ENCODE peak calls at places on chromosomes 4 and X, in seven cellular contexts. One of them, this sample, is unnamed.

GRCh38 chrX:110600745-110601310 is 194.8 kb downstream of the CHRDL1 start:
- DNase-seq in tibial nerve: no peak
- DNase-seq in GM12891: no peak
- DNase-seq in GM12892: no peak
- DNase-seq in body of pancreas: no peak
- DNase-seq in ovary: no peak
- DNase-seq in breast epithelium: no peak
- DNase-seq in this sample: no peak

GRCh38 chrX:41984628-41985027 is 61.3 kb upstream of the CASK start:
- DNase-seq in tibial nerve: no peak
- DNase-seq in ovary: no peak
- DNase-seq in body of pancreas: no peak
- DNase-seq in GM12892: no peak
- DNase-seq in GM12891: no peak
- DNase-seq in breast epithelium: no peak
- DNase-seq in this sample: no peak

GRCh38 chr4:25654031-25654970 is 1.4 kb upstream of the SLC34A2 start:
- DNase-seq in breast epithelium: peak; percentile 54
- DNase-seq in ovary: no peak
- DNase-seq in body of pancreas: peak; percentile 65
- DNase-seq in GM12891: no peak
- DNase-seq in tibial nerve: no peak
- DNase-seq in GM12892: no peak
- DNase-seq in this sample: no peak

GRCh38 chrX:41300758-41301437 is 33.1 kb upstream of the DDX3X start:
- DNase-seq in GM12892: no peak
- DNase-seq in GM12891: no peak
- DNase-seq in tibial nerve: peak; percentile 21
- DNase-seq in ovary: no peak
- DNase-seq in body of pancreas: no peak
- DNase-seq in breast epithelium: no peak
- DNase-seq in this sample: peak; percentile 7

GRCh38 chr4:75820197-75820596 is 82.1 kb downstream of the PPEF2 start:
- DNase-seq in GM12891: no peak
- DNase-seq in tibial nerve: no peak
- DNase-seq in breast epithelium: no peak
- DNase-seq in GM12892: no peak
- DNase-seq in ovary: no peak
- DNase-seq in body of pancreas: no peak
- DNase-seq in this sample: no peak

GRCh38 chrX:1506916-1507315 is 30.1 kb downstream of the P2RY8 start:
- DNase-seq in GM12891: no peak
- DNase-seq in ovary: no peak
- DNase-seq in breast epithelium: no peak
- DNase-seq in tibial nerve: no peak
- DNase-seq in body of pancreas: no peak
- DNase-seq in GM12892: no peak
- DNase-seq in this sample: no peak

GRCh38 chrX:81564851-81565250 is 362.9 kb downstream of the SH3BGRL start:
- DNase-seq in ovary: no peak
- DNase-seq in GM12892: no peak
- DNase-seq in breast epithelium: no peak
- DNase-seq in tibial nerve: no peak
- DNase-seq in GM12891: no peak
- DNase-seq in body of pancreas: no peak
- DNase-seq in this sample: no peak

GRCh38 chr4:167524091-167524490 is 289.8 kb upstream of the SPOCK3 start:
- DNase-seq in GM12892: no peak
- DNase-seq in breast epithelium: no peak
- DNase-seq in GM12891: no peak
- DNase-seq in tibial nerve: no peak
- DNase-seq in body of pancreas: no peak
- DNase-seq in ovary: no peak
- DNase-seq in this sample: no peak

GRCh38 chrX:20355187-20355586 is 88.5 kb upstream of the RPS6KA3 start:
- DNase-seq in tibial nerve: no peak
- DNase-seq in GM12892: no peak
- DNase-seq in breast epithelium: no peak
- DNase-seq in ovary: no peak
- DNase-seq in GM12891: no peak
- DNase-seq in body of pancreas: no peak
- DNase-seq in this sample: no peak

DNA sequence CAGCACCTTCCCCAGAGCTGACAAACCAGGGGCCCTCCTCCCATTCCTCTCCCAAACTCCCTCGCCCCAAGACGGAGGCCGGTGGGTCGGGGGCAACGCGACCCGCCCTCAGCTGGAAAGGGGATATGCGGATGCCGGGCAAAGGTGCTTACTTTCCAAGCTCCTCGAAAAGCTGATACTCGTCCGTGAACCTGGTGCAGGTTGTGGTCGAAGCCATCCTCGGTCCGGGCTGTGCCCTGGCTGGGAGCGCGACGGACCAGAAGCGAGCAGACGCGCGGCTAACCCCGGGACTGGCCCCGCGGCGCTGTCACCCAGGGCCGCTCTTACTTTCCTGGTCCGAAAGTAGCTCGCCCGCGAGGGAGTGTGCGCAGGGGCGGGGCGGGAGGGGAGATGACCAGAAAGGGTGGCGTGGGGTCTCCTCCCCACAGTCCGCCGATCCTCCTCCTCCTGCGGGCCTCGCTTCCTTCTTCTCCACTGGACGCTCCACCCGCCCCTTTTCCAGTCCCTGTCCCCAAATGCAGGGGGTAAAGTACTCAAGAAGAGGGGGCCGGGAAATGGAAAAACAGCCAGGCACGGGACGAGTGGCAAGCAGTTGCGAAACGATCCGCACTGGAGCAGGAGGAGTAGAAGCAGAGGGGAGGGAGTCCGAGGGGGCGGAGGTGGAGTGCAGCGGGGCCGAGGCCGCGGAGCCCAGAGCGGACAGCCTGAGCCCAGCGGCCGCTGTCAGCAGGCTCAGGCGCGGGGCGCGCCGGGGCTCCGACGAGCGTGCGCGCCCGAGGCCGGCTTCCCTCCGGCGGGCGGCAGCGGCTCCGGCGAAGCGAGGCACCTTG is 471 bp downstream of the CAMK2D start:
- DNase-seq in ovary: peak; percentile 80
- DNase-seq in breast epithelium: peak; percentile 66
- DNase-seq in GM12892: peak; percentile 27
- DNase-seq in GM12891: peak; percentile 28
- DNase-seq in tibial nerve: peak; percentile 80
- DNase-seq in body of pancreas: peak; percentile 78
- DNase-seq in this sample: peak; percentile 81
- TF ChIP-seq POLR2A in ovary: no peak
- TF ChIP-seq POLR2A in breast epithelium: peak; percentile 33
- TF ChIP-seq POLR2A in GM12892: peak; percentile 6
- TF ChIP-seq POLR2A in GM12891: no peak
- TF ChIP-seq POLR2A in tibial nerve: no peak
- TF ChIP-seq POLR2A in body of pancreas: peak; percentile 45
- TF ChIP-seq POLR2A in this sample: no peak

DNA sequence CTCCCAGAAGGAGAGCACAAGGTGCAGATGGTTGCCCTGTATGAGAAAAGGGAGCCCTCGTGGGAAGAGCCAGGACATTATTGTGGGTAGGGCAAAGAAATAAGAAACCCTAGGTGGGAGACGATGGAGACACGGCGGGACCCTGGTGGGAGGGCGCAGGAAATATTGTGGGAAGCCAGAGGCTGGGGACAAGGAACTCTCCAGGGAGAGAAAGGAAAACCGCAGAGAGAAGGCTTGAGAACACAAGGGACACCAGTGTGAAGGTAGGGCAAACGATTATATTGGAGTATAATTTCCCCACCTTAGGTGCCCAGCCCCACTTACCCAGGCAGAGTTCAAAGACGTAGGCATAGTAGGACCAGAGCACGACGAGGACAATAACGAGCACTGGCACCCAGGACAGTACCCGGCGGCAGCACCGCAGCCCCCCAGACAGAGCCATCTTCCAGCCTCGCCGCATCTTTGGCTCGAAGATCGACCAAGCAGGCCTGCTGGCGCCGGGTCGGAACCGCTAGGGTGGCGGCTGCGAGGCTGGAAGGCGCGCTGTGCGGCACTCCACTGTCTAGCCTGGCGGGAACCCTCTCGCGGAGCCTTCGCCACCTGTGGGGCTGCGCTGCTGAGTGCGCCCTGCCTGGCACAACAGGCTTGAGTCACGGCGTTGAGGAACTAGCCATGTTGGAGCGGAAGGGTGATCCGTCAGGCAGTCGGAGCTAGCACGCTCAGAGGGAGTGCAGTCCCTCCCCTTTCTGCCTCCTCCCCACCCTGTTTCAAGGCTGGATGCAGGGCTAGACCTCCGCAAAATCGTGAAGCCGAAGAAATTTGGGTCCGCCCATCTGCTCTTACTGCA is at the start of gene ZDHHC15:
- DNase-seq in GM12892: no peak
- DNase-seq in GM12891: no peak
- DNase-seq in tibial nerve: peak; percentile 11
- DNase-seq in breast epithelium: no peak
- DNase-seq in body of pancreas: peak; percentile 70
- DNase-seq in ovary: peak; percentile 76
- DNase-seq in this sample: no peak
- TF ChIP-seq POLR2A in GM12892: no peak
- TF ChIP-seq POLR2A in GM12891: no peak
- TF ChIP-seq POLR2A in tibial nerve: no peak
- TF ChIP-seq POLR2A in breast epithelium: no peak
- TF ChIP-seq POLR2A in body of pancreas: peak; percentile 73
- TF ChIP-seq POLR2A in ovary: peak; percentile 18
- TF ChIP-seq POLR2A in this sample: no peak

GRCh38 chrX:71282514-71283408 is 674 bp upstream of the NONO start:
- DNase-seq in breast epithelium: no peak
- DNase-seq in ovary: no peak
- DNase-seq in GM12892: no peak
- DNase-seq in GM12891: no peak
- DNase-seq in body of pancreas: no peak
- DNase-seq in tibial nerve: no peak
- DNase-seq in this sample: no peak
- TF ChIP-seq POLR2A in breast epithelium: no peak
- TF ChIP-seq POLR2A in ovary: no peak
- TF ChIP-seq POLR2A in GM12892: no peak
- TF ChIP-seq POLR2A in GM12891: no peak
- TF ChIP-seq POLR2A in body of pancreas: no peak
- TF ChIP-seq POLR2A in tibial nerve: no peak
- TF ChIP-seq POLR2A in this sample: no peak

GRCh38 chr4:38663021-38663800 is 788 bp upstream of the KLF3 start:
- DNase-seq in tibial nerve: no peak
- DNase-seq in body of pancreas: peak; percentile 47
- DNase-seq in breast epithelium: no peak
- DNase-seq in GM12891: peak; percentile 67
- DNase-seq in ovary: peak; percentile 80
- DNase-seq in GM12892: peak; percentile 53
- DNase-seq in this sample: peak; percentile 79

GRCh38 chr4:38667005-38667771 is 3.2 kb downstream of the KLF3 start:
- DNase-seq in GM12892: no peak
- DNase-seq in breast epithelium: peak; percentile 82
- DNase-seq in GM12891: no peak
- DNase-seq in ovary: peak; percentile 79
- DNase-seq in body of pancreas: peak; percentile 89
- DNase-seq in tibial nerve: peak; percentile 90
- DNase-seq in this sample: peak; percentile 99

GRCh38 chr4:38665846-38666490 is 2.0 kb downstream of the KLF3 start:
- DNase-seq in GM12891: no peak
- DNase-seq in ovary: no peak
- DNase-seq in breast epithelium: no peak
- DNase-seq in GM12892: no peak
- DNase-seq in tibial nerve: no peak
- DNase-seq in body of pancreas: no peak
- DNase-seq in this sample: peak; percentile 39

GRCh38 chr4:38663801-38664703 is at the start of gene KLF3:
- DNase-seq in tibial nerve: peak; percentile 83
- DNase-seq in GM12892: peak; percentile 69
- DNase-seq in body of pancreas: peak; percentile 95
- DNase-seq in GM12891: peak; percentile 70
- DNase-seq in breast epithelium: peak; percentile 89
- DNase-seq in ovary: peak; percentile 95
- DNase-seq in this sample: peak; percentile 92

GRCh38 chr4:38664704-38665401 is 854 bp downstream of the KLF3 start:
- DNase-seq in tibial nerve: peak; percentile 43
- DNase-seq in GM12891: no peak
- DNase-seq in body of pancreas: peak; percentile 77
- DNase-seq in GM12892: no peak
- DNase-seq in ovary: peak; percentile 89
- DNase-seq in breast epithelium: peak; percentile 47
- DNase-seq in this sample: peak; percentile 82
- TF ChIP-seq POLR2A in tibial nerve: no peak
- TF ChIP-seq POLR2A in GM12891: no peak
- TF ChIP-seq POLR2A in body of pancreas: peak; percentile 90
- TF ChIP-seq POLR2A in GM12892: no peak
- TF ChIP-seq POLR2A in ovary: peak; percentile 44
- TF ChIP-seq POLR2A in breast epithelium: no peak
- TF ChIP-seq POLR2A in this sample: peak; percentile 12

DNA sequence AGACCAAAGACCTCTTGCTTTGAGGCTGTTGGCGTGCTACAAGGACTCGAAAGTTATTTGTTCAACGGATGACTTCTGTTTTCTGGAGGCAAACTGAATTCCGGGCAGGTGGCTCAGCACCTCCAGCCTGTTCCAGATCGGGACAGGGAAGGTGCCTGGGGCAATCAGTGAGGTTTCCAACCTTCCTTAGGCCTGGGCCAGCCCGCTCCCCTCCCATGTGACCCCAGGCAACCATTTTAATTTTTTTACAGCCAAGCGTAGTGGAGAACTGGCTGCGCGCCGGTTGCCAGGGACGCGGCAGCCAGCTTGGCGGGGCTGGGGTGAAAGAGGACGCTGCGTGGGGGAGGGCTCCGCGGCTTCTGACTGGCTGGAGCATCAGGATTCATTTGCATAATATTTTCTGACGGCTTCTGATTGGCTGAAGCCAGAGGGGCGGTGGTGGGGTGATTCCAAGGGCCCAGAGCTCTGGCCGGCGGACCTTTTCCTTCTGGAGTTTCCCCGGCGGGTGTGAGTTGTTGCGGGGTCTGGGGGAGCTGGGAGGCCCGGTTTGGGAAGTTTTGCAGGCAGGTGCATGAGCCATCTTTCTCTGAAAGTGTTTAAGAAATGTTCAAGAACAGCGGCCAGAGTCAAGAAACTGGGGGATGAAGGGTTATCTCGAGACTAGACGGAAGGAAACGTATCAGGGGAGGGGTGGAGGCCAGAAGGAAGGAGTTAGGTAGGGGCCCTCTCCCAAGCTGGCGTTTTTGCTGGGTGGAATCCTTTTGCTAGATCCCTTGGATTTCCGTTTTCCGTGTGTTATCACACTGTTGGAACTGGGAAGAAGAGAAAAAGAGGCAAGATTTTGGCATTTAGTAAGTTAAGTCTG is at the start of gene MID1IP1:
- DNase-seq in GM12892: no peak
- DNase-seq in breast epithelium: peak; percentile 90
- DNase-seq in tibial nerve: peak; percentile 80
- DNase-seq in ovary: peak; percentile 94
- DNase-seq in body of pancreas: peak; percentile 93
- DNase-seq in GM12891: peak; percentile 53
- DNase-seq in this sample: peak; percentile 94
- TF ChIP-seq POLR2A in GM12892: no peak
- TF ChIP-seq POLR2A in breast epithelium: no peak
- TF ChIP-seq POLR2A in tibial nerve: peak; percentile 76
- TF ChIP-seq POLR2A in ovary: peak; percentile 75
- TF ChIP-seq POLR2A in body of pancreas: peak; percentile 95
- TF ChIP-seq POLR2A in GM12891: peak; percentile 61
- TF ChIP-seq POLR2A in this sample: peak; percentile 89

This sample was measured in erythroblast.